ENCODE peak calls at places on chromosomes 11 and 22, in nine cellular contexts. One of them, this sample, is unnamed.

GRCh38 chr11:26753738-26754504 is 32.1 kb upstream of the SLC5A12 start:
- DNase-seq in IMR-90: peak; percentile 74
- DNase-seq in GM12878: no peak
- DNase-seq in heart left ventricle: peak; percentile 45
- DNase-seq in HepG2: peak; percentile 56
- DNase-seq in tibial nerve: peak; percentile 33
- DNase-seq in K562: peak; percentile 7
- DNase-seq in stomach: peak; percentile 27
- DNase-seq in prostate gland: peak; percentile 49
- DNase-seq in this sample: no peak

GRCh38 chr22:42937164-42937854 is 77.6 kb downstream of the PACSIN2 start:
- DNase-seq in tibial nerve: no peak
- DNase-seq in HepG2: no peak
- DNase-seq in prostate gland: no peak
- DNase-seq in IMR-90: peak; percentile 87
- DNase-seq in heart left ventricle: no peak
- DNase-seq in stomach: peak; percentile 74
- DNase-seq in GM12878: no peak
- DNase-seq in K562: peak; percentile 52
- DNase-seq in this sample: peak; percentile 67

GRCh38 chr11:60363542-60364525 is 14.5 kb upstream of the MS4A7 start:
- DNase-seq in prostate gland: peak; percentile 56
- DNase-seq in HepG2: peak; percentile 58
- DNase-seq in K562: peak; percentile 47
- DNase-seq in IMR-90: peak; percentile 25
- DNase-seq in heart left ventricle: peak; percentile 28
- DNase-seq in GM12878: peak; percentile 88
- DNase-seq in stomach: peak; percentile 71
- DNase-seq in tibial nerve: peak; percentile 46
- DNase-seq in this sample: peak; percentile 91

GRCh38 chr22:21951931-21952465 is 650 bp downstream of the PPM1F start:
- DNase-seq in tibial nerve: no peak
- DNase-seq in heart left ventricle: peak; percentile 58
- DNase-seq in K562: peak; percentile 78
- DNase-seq in IMR-90: peak; percentile 53
- DNase-seq in prostate gland: peak; percentile 46
- DNase-seq in HepG2: no peak
- DNase-seq in GM12878: no peak
- DNase-seq in stomach: peak; percentile 57
- DNase-seq in this sample: peak; percentile 30

GRCh38 chr11:43790444-43790794 is 90.2 kb upstream of the ALKBH3 start:
- DNase-seq in heart left ventricle: no peak
- DNase-seq in K562: no peak
- DNase-seq in tibial nerve: no peak
- DNase-seq in HepG2: no peak
- DNase-seq in stomach: no peak
- DNase-seq in GM12878: no peak
- DNase-seq in IMR-90: peak; percentile 50
- DNase-seq in prostate gland: no peak
- DNase-seq in this sample: no peak

GRCh38 chr11:18775492-18776292 is 15.9 kb downstream of the PTPN5 start:
- DNase-seq in GM12878: no peak
- DNase-seq in stomach: peak; percentile 70
- DNase-seq in K562: peak; percentile 71
- DNase-seq in heart left ventricle: peak; percentile 55
- DNase-seq in IMR-90: peak; percentile 31
- DNase-seq in prostate gland: peak; percentile 57
- DNase-seq in tibial nerve: peak; percentile 36
- DNase-seq in HepG2: peak; percentile 46
- DNase-seq in this sample: peak; percentile 73

GRCh38 chr22:21632931-21633330 is 371 bp downstream of the CCDC116 start:
- DNase-seq in heart left ventricle: no peak
- DNase-seq in GM12878: no peak
- DNase-seq in IMR-90: no peak
- DNase-seq in K562: no peak
- DNase-seq in stomach: no peak
- DNase-seq in tibial nerve: no peak
- DNase-seq in HepG2: no peak
- DNase-seq in prostate gland: no peak
- DNase-seq in this sample: no peak

GRCh38 chr11:34151166-34151565 is 45.7 kb downstream of the NAT10 start:
- DNase-seq in prostate gland: no peak
- DNase-seq in IMR-90: no peak
- DNase-seq in HepG2: no peak
- DNase-seq in heart left ventricle: no peak
- DNase-seq in tibial nerve: no peak
- DNase-seq in stomach: no peak
- DNase-seq in K562: no peak
- DNase-seq in GM12878: no peak
- DNase-seq in this sample: no peak

GRCh38 chr11:62370743-62371440 is 33.6 kb downstream of the ASRGL1 start:
- DNase-seq in HepG2: no peak
- DNase-seq in GM12878: no peak
- DNase-seq in K562: no peak
- DNase-seq in heart left ventricle: peak; percentile 45
- DNase-seq in stomach: peak; percentile 52
- DNase-seq in prostate gland: no peak
- DNase-seq in IMR-90: no peak
- DNase-seq in tibial nerve: no peak
- DNase-seq in this sample: peak; percentile 52

GRCh38 chr11:47620836-47621378 is 21.5 kb downstream of the MTCH2 start:
- DNase-seq in GM12878: no peak
- DNase-seq in heart left ventricle: no peak
- DNase-seq in HepG2: no peak
- DNase-seq in prostate gland: no peak
- DNase-seq in stomach: no peak
- DNase-seq in IMR-90: no peak
- DNase-seq in K562: no peak
- DNase-seq in tibial nerve: no peak
- DNase-seq in this sample: no peak

GRCh38 chr22:25057013-25057881 is 104.7 kb downstream of the KIAA1671 start:
- DNase-seq in GM12878: no peak
- DNase-seq in prostate gland: peak; percentile 58
- DNase-seq in HepG2: peak; percentile 44
- DNase-seq in heart left ventricle: peak; percentile 54
- DNase-seq in tibial nerve: peak; percentile 52
- DNase-seq in IMR-90: no peak
- DNase-seq in stomach: peak; percentile 78
- DNase-seq in K562: peak; percentile 52
- DNase-seq in this sample: peak; percentile 36

GRCh38 chr22:40116496-40117200 is 61.1 kb upstream of the TNRC6B start:
- DNase-seq in HepG2: no peak
- DNase-seq in K562: no peak
- DNase-seq in heart left ventricle: no peak
- DNase-seq in GM12878: no peak
- DNase-seq in tibial nerve: no peak
- DNase-seq in IMR-90: no peak
- DNase-seq in prostate gland: no peak
- DNase-seq in stomach: no peak
- DNase-seq in this sample: no peak

GRCh38 chr22:17734197-17734596 is 40.1 kb downstream of the BID start:
- DNase-seq in prostate gland: no peak
- DNase-seq in heart left ventricle: no peak
- DNase-seq in IMR-90: peak; percentile 87
- DNase-seq in tibial nerve: no peak
- DNase-seq in HepG2: no peak
- DNase-seq in GM12878: peak; percentile 8
- DNase-seq in K562: no peak
- DNase-seq in stomach: no peak
- DNase-seq in this sample: no peak

GRCh38 chr22:46362934-46363515 is 27.5 kb downstream of the TRMU start:
- DNase-seq in heart left ventricle: no peak
- DNase-seq in K562: no peak
- DNase-seq in HepG2: no peak
- DNase-seq in IMR-90: no peak
- DNase-seq in prostate gland: no peak
- DNase-seq in tibial nerve: no peak
- DNase-seq in GM12878: no peak
- DNase-seq in stomach: no peak
- DNase-seq in this sample: peak; percentile 47

GRCh38 chr11:15716550-15716949 is 601.8 kb downstream of the INSC start:
- DNase-seq in prostate gland: no peak
- DNase-seq in K562: no peak
- DNase-seq in GM12878: no peak
- DNase-seq in HepG2: no peak
- DNase-seq in heart left ventricle: no peak
- DNase-seq in IMR-90: peak; percentile 89
- DNase-seq in stomach: no peak
- DNase-seq in tibial nerve: no peak
- DNase-seq in this sample: no peak

GRCh38 chr11:45145083-45145420 is 1.4 kb upstream of the PRDM11 start:
- DNase-seq in K562: no peak
- DNase-seq in heart left ventricle: no peak
- DNase-seq in IMR-90: no peak
- DNase-seq in stomach: no peak
- DNase-seq in GM12878: no peak
- DNase-seq in prostate gland: no peak
- DNase-seq in HepG2: no peak
- DNase-seq in tibial nerve: no peak
- DNase-seq in this sample: no peak

GRCh38 chr11:45147017-45147728 is 734 bp downstream of the PRDM11 start:
- DNase-seq in HepG2: peak; percentile 87
- DNase-seq in IMR-90: peak; percentile 94
- DNase-seq in heart left ventricle: peak; percentile 97
- DNase-seq in tibial nerve: peak; percentile 92
- DNase-seq in stomach: peak; percentile 97
- DNase-seq in GM12878: peak; percentile 55
- DNase-seq in prostate gland: peak; percentile 95
- DNase-seq in K562: peak; percentile 98
- DNase-seq in this sample: peak; percentile 97

GRCh38 chr11:45146072-45147016 is at the start of gene PRDM11:
- DNase-seq in heart left ventricle: peak; percentile 80
- DNase-seq in tibial nerve: no peak
- DNase-seq in GM12878: no peak
- DNase-seq in IMR-90: peak; percentile 72
- DNase-seq in HepG2: no peak
- DNase-seq in K562: peak; percentile 74
- DNase-seq in prostate gland: peak; percentile 47
- DNase-seq in stomach: peak; percentile 73
- DNase-seq in this sample: no peak

GRCh38 chr11:45144126-45145082 is 2.0 kb upstream of the PRDM11 start:
- DNase-seq in IMR-90: no peak
- DNase-seq in heart left ventricle: no peak
- DNase-seq in K562: no peak
- DNase-seq in tibial nerve: no peak
- DNase-seq in HepG2: no peak
- DNase-seq in stomach: peak; percentile 24
- DNase-seq in prostate gland: no peak
- DNase-seq in GM12878: no peak
- DNase-seq in this sample: no peak

DNA sequence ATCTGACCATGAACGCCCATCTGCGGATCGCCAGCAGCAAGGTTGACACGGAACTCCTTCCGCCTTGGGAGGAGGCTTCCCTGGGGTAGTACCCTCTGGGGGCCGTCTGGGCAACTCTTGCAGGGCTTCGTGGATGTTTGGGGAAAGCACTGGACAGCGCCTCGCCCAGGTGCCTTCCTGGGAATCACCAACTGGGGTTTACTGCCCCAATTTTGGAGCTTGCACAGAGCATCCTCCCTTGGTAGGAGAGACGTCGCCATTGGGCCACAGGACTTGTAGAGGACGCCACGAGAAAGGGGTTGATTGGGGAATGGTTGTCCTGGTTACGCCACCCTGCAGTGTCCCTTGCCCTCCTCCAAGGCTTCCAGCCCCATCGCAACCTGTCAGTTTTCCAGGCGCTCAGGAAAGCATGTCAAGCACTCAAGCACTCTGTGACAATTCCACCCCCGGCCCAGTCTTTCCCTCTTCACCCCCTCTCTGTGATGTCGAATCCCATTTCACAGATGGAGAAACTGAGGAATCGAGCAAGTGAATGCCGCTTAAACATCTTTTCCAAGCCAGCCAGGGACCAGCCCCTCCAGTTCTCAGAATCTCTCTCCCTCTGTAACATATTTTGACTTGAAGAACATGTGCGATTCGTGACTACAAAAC is 893 bp upstream of the PRDM11 start:
- DNase-seq in K562: peak; percentile 25
- DNase-seq in stomach: peak; percentile 31
- DNase-seq in heart left ventricle: peak; percentile 46
- DNase-seq in GM12878: no peak
- DNase-seq in IMR-90: peak; percentile 35
- DNase-seq in tibial nerve: no peak
- DNase-seq in HepG2: no peak
- DNase-seq in prostate gland: no peak
- DNase-seq in this sample: peak; percentile 68
- TF ChIP-seq POLR2A in K562: no peak
- TF ChIP-seq POLR2A in stomach: no peak
- TF ChIP-seq POLR2A in heart left ventricle: no peak
- TF ChIP-seq POLR2A in GM12878: no peak
- TF ChIP-seq POLR2A in IMR-90: no peak
- TF ChIP-seq POLR2A in tibial nerve: no peak
- TF ChIP-seq POLR2A in HepG2: peak; percentile 12
- TF ChIP-seq POLR2A in prostate gland: no peak
- TF ChIP-seq POLR2A in this sample: no peak

DNA sequence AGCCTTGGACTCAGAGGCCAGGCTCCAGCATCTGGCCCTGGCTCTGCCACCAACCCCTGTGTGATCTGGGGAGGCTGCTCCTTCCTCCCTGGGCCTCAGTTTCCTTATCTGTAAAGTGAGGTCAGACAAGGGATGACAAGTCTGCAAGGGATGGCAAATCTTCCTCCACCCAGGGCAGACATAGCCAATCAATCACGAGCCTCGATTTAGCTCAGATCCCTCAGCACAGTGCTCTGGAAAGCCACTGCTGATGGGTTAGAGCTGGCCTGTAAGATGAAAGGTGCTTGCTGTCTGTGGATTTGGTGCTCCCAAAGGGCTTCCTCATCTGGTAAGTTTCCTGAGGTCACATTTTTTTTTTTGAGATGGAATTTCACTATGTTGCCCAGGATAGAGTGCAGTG is 20.2 kb downstream of the NPTXR start:
- DNase-seq in HepG2: no peak
- DNase-seq in tibial nerve: no peak
- DNase-seq in stomach: no peak
- DNase-seq in K562: no peak
- DNase-seq in heart left ventricle: no peak
- DNase-seq in prostate gland: no peak
- DNase-seq in GM12878: no peak
- DNase-seq in IMR-90: no peak
- DNase-seq in this sample: no peak
- H3K27me3 ChIP-seq in HepG2: no peaks in the 10 kb centered on the region
- H3K27me3 ChIP-seq in tibial nerve: no peaks in the 10 kb centered on the region
- H3K27me3 ChIP-seq in stomach: no peaks in the 10 kb centered on the region
- H3K27me3 ChIP-seq in K562: no peaks in the 10 kb centered on the region
- H3K27me3 ChIP-seq in heart left ventricle: no peaks in the 10 kb centered on the region
- H3K27me3 ChIP-seq in prostate gland: no peaks in the 10 kb centered on the region
- H3K27me3 ChIP-seq in GM12878: no peaks in the 10 kb centered on the region
- H3K27me3 ChIP-seq in IMR-90: peaks cover 19% of the 10 kb centered on the region
- H3K27me3 ChIP-seq in this sample: no peaks in the 10 kb centered on the region

GRCh38 chr22:23700706-23701105 is 9.9 kb downstream of the RGL4 start:
- DNase-seq in GM12878: no peak
- DNase-seq in K562: no peak
- DNase-seq in HepG2: peak; percentile 50
- DNase-seq in stomach: no peak
- DNase-seq in heart left ventricle: no peak
- DNase-seq in tibial nerve: no peak
- DNase-seq in prostate gland: no peak
- DNase-seq in IMR-90: peak; percentile 64
- DNase-seq in this sample: no peak
- TF ChIP-seq POLR2A in GM12878: no peak
- TF ChIP-seq POLR2A in K562: no peak
- TF ChIP-seq POLR2A in HepG2: no peak
- TF ChIP-seq POLR2A in stomach: no peak
- TF ChIP-seq POLR2A in heart left ventricle: no peak
- TF ChIP-seq POLR2A in tibial nerve: no peak
- TF ChIP-seq POLR2A in prostate gland: no peak
- TF ChIP-seq POLR2A in IMR-90: no peak
- TF ChIP-seq POLR2A in this sample: no peak

GRCh38 chr11:64642876-64643257 is 51.8 kb downstream of the SLC22A12 start:
- DNase-seq in prostate gland: no peak
- DNase-seq in stomach: no peak
- DNase-seq in HepG2: no peak
- DNase-seq in IMR-90: no peak
- DNase-seq in tibial nerve: no peak
- DNase-seq in K562: no peak
- DNase-seq in heart left ventricle: no peak
- DNase-seq in GM12878: no peak
- DNase-seq in this sample: no peak
- H3K27me3 ChIP-seq in prostate gland: peaks cover 9% of the 10 kb centered on the region
- H3K27me3 ChIP-seq in stomach: peaks cover 71% of the 10 kb centered on the region
- H3K27me3 ChIP-seq in HepG2: peaks cover 12% of the 10 kb centered on the region
- H3K27me3 ChIP-seq in IMR-90: peaks cover 92% of the 10 kb centered on the region
- H3K27me3 ChIP-seq in tibial nerve: no peaks in the 10 kb centered on the region
- H3K27me3 ChIP-seq in K562: peaks cover 8% of the 10 kb centered on the region
- H3K27me3 ChIP-seq in heart left ventricle: peaks cover 30% of the 10 kb centered on the region
- H3K27me3 ChIP-seq in GM12878: peaks cover 20% of the 10 kb centered on the region
- H3K27me3 ChIP-seq in this sample: no peaks in the 10 kb centered on the region